ENCODE peak calls at places on chromosomes 16 and 17, in four cellular contexts. E is stimulated activated CD4-positive, alpha-beta T cell treated with anti-CD3 and anti-CD28 coated beads, Interleukin-1b, Interleukin-23, amount 100 ng/mL, for 4 hours; W is astrocyte; H is RKO. B is an unnamed sample.

GRCh38 chr17:8532021-8532420 is 96.3 kb downstream of the NDEL1 start:
- DNase-seq in E (no peak), W (peak; percentile 55), H (no peak), B (peak; percentile 62)

GRCh38 chr17:35900693-35901487 is 20.7 kb upstream of the CCL5 start:
- DNase-seq in E (no peak), W (no peak), H (no peak), B (no peak)

GRCh38 chr16:84096447-84097005 is 20.2 kb downstream of the MBTPS1 start:
- DNase-seq in E (no peak), W (no peak), H (no peak), B (no peak)

GRCh38 chr16:1351215-1351581 is 480 bp downstream of the TSR3 start:
- DNase-seq in E (no peak), W (no peak), H (no peak), B (no peak)

GRCh38 chr17:82520041-82520910 is 744 bp downstream of the FOXK2 start:
- DNase-seq in E (peak; percentile 14), W (peak; percentile 17), H (peak; percentile 63), B (no peak)

GRCh38 chr17:41338961-41339485 is 11.6 kb downstream of the KRT33A start:
- DNase-seq in E (peak; percentile 30), W (no peak), H (no peak), B (peak; percentile 39)

GRCh38 chr16:29995330-29995910 is at the start of gene HIRIP3:
- DNase-seq in E (peak; percentile 73), W (peak; percentile 29), H (peak; percentile 87), B (peak; percentile 64)

GRCh38 chr16:49750341-49751011 is 105.4 kb downstream of the ZNF423 start:
- DNase-seq in E (no peak), W (peak; percentile 37), H (no peak), B (no peak)

GRCh38 chr17:50721194-50722010 is 2.0 kb downstream of the LUC7L3 start:
- DNase-seq in E (no peak), W (no peak), H (peak; percentile 61), B (no peak)

GRCh38 chr17:2383628-2384167 is 17.2 kb downstream of the MNT start:
- DNase-seq in E (no peak), W (no peak), H (no peak), B (no peak)

GRCh38 chr17:36082062-36082461 is 7.9 kb downstream of the CCL3 start:
- DNase-seq in E (no peak), W (no peak), H (no peak), B (no peak)

GRCh38 chr16:88529596-88529995 is 40.6 kb upstream of the ZC3H18 start:
- DNase-seq in E (no peak), W (no peak), H (no peak), B (no peak)

GRCh38 chr16:85752511-85753420 is 1.9 kb upstream of the C16orf74 start:
- DNase-seq in E (no peak), W (no peak), H (no peak), B (peak; percentile 62)

GRCh38 chr17:79840204-79840988 is 1.2 kb upstream of the CBX4 start:
- DNase-seq in E (no peak), W (peak; percentile 31), H (no peak), B (peak; percentile 31)

GRCh38 chr17:14950216-14950615 is 314.9 kb downstream of the PMP22 start:
- DNase-seq in E (no peak), W (no peak), H (no peak), B (peak; percentile 5)

GRCh38 chr17:42038221-42038973 is 12.0 kb downstream of the C17orf113 start:
- DNase-seq in E (no peak), W (no peak), H (no peak), B (no peak)

GRCh38 chr16:24396350-24397271 is 140.5 kb downstream of the CACNG3 start:
- DNase-seq in E (no peak), W (no peak), H (no peak), B (no peak)

GRCh38 chr16:57614546-57615343 is 13.7 kb upstream of the ADGRG1 start:
- DNase-seq in E (no peak), W (no peak), H (no peak), B (no peak)

GRCh38 chr17:46110219-46110618 is 83.0 kb downstream of the KANSL1 start:
- DNase-seq in E (no peak), W (no peak), H (no peak), B (no peak)

GRCh38 chr16:61791465-61791864 is 244.8 kb downstream of the CDH8 start:
- DNase-seq in E (no peak), W (peak; percentile 51), H (no peak), B (no peak)

GRCh38 chr16:2470603-2471015 is 488 bp upstream of the NTN3 start:
- DNase-seq in E (no peak), W (no peak), H (peak; percentile 18), B (no peak)

GRCh38 chr16:48086422-48086821 is 69.4 kb downstream of the ABCC12 start:
- DNase-seq in E (no peak), W (no peak), H (no peak), B (no peak)

GRCh38 chr16:85888405-85889331 is 10.3 kb upstream of the IRF8 start:
- DNase-seq in E (no peak), W (peak; percentile 79), H (peak; percentile 80), B (peak; percentile 65)

GRCh38 chr16:97822-98221 is 19.8 kb downstream of the MPG start:
- DNase-seq in E (no peak), W (peak; percentile 59), H (no peak), B (peak; percentile 53)

GRCh38 chr17:69581061-69581955 is 166.8 kb downstream of the MAP2K6 start:
- DNase-seq in E (no peak), W (peak; percentile 39), H (no peak), B (peak; percentile 47)

GRCh38 chr17:67633751-67634191 is 84.0 kb upstream of the NOL11 start:
- DNase-seq in E (no peak), W (no peak), H (no peak), B (peak; percentile 41)

GRCh38 chr16:73172621-73173312 is 124.8 kb upstream of the ZFHX3 start:
- DNase-seq in E (no peak), W (peak; percentile 90), H (no peak), B (peak; percentile 91)

GRCh38 chr17:82859431-82860403 is 19.9 kb upstream of the ZNF750 start:
- DNase-seq in E (peak; percentile 27), W (peak; percentile 79), H (no peak), B (peak; percentile 70)

GRCh38 chr17:79844869-79845600 is 5.8 kb upstream of the CBX4 start:
- DNase-seq in E (no peak), W (no peak), H (peak; percentile 61), B (no peak)

GRCh38 chr17:9959377-9959981 is 54.4 kb upstream of the RCVRN start:
- DNase-seq in E (no peak), W (no peak), H (peak; percentile 19), B (peak; percentile 49)

GRCh38 chr17:33017366-33017765 is 25.7 kb downstream of the SPACA3 start:
- DNase-seq in E (no peak), W (no peak), H (no peak), B (no peak)

GRCh38 chr16:66572356-66572755 is 6.1 kb downstream of the CMTM1 start:
- DNase-seq in E (no peak), W (no peak), H (no peak), B (no peak)

B was measured in IMR-90.